ENCODE peak calls at places on chromosome 13, in nine cellular contexts. R, T, P, V, H, Z, D, E and K are unnamed samples.

GRCh38 chr13:26539738-26540292 is 17.7 kb upstream of the WASF3 start:
- DNase-seq in R (no peak), T (no peak), P (no peak), V (peak; percentile 75), H (no peak), Z (no peak), D (no peak), E (no peak), K (no peak)

GRCh38 chr13:22944378-22944777 is 236.4 kb upstream of the SGCG start:
- DNase-seq in R (no peak), T (no peak), P (no peak), V (no peak), H (no peak), Z (no peak), D (no peak), E (no peak), K (no peak)

GRCh38 chr13:36432106-36432544 is at the start of gene CCNA1:
- DNase-seq in R (no peak), T (no peak), P (no peak), V (peak; percentile 19), H (peak; percentile 42), Z (peak; percentile 42), D (peak; percentile 44), E (no peak), K (no peak)

GRCh38 chr13:112643759-112644459 is 45.9 kb upstream of the ATP11A start:
- DNase-seq in R (no peak), T (no peak), P (no peak), V (no peak), H (no peak), Z (peak; percentile 11), D (no peak), E (no peak), K (no peak)

GRCh38 chr13:26460652-26461051 is 96.8 kb upstream of the WASF3 start:
- DNase-seq in R (no peak), T (no peak), P (no peak), V (no peak), H (peak; percentile 87), Z (peak; percentile 66), D (peak; percentile 47), E (no peak), K (no peak)

GRCh38 chr13:29319451-29319850 is 276.0 kb downstream of the SLC7A1 start:
- DNase-seq in R (no peak), T (no peak), P (no peak), V (no peak), H (no peak), Z (no peak), D (no peak), E (no peak), K (no peak)

GRCh38 chr13:47117268-47117667 is 220.4 kb upstream of the HTR2A start:
- DNase-seq in R (no peak), T (no peak), P (no peak), V (no peak), H (peak; percentile 85), Z (no peak), D (peak; percentile 67), E (no peak), K (no peak)

GRCh38 chr13:31274345-31274870 is 74.6 kb downstream of the B3GLCT start:
- DNase-seq in R (no peak), T (no peak), P (no peak), V (no peak), H (no peak), Z (no peak), D (peak; percentile 13), E (no peak), K (no peak)

GRCh38 chr13:97659602-97660001 is 225.6 kb downstream of the RAP2A start:
- DNase-seq in R (no peak), T (no peak), P (no peak), V (no peak), H (peak; percentile 21), Z (no peak), D (peak; percentile 56), E (no peak), K (peak; percentile 1)

GRCh38 chr13:37127706-37128241 is 22.3 kb upstream of the CSNK1A1L start:
- DNase-seq in R (no peak), T (peak; percentile 65), P (no peak), V (no peak), H (peak; percentile 94), Z (peak; percentile 20), D (peak; percentile 96), E (no peak), K (no peak)

GRCh38 chr13:65063753-65064152 is 2166.4 kb downstream of the PCDH9 start:
- DNase-seq in R (no peak), T (no peak), P (peak; percentile 4), V (no peak), H (no peak), Z (no peak), D (peak; percentile 59), E (no peak), K (no peak)

GRCh38 chr13:90732049-90732448 is 615.4 kb upstream of the MIR17HG start:
- DNase-seq in R (no peak), T (no peak), P (no peak), V (no peak), H (no peak), Z (no peak), D (no peak), E (no peak), K (no peak)
- TF ChIP-seq CTCF in R (no peak), T (no peak), P (peak; percentile 9), V (no peak), H (no peak), Z (no peak), D (no peak), E (no peak), K (peak; percentile 50)

GRCh38 chr13:76993473-76993872 is 1.6 kb downstream of the CLN5 start:
- DNase-seq in R (no peak), T (no peak), P (no peak), V (no peak), H (no peak), Z (no peak), D (no peak), E (no peak), K (no peak)
- H3K4me3 ChIP-seq in R (peak overlapping the region; percentile 93), T (peak overlapping the region; percentile 75), P (peak overlapping the region; percentile 72), V (no peak overlapping the region), H (no peak overlapping the region), Z (peak overlapping the region; percentile 70), D (peak overlapping the region; percentile 91), E (peak overlapping the region; percentile 87), K (peak overlapping the region; percentile 95)

DNA sequence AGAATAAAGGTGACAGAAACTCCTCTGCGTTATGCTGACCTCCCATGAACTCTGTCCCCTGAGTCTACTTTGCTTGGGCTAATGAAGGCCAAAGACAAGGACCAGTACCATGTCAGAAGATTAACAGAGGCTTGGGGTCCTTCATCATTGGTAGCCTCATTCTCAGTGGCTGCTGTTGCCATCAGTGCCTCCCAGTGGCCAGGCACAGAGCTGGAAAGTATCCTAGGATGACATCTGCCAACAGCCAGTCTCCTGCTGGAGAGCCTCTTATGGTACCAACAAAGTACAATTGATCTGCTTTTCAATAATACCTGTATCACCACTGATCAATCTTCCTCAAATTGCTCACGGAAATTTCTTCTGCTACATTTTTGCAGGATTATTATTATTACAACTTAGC is 281.6 kb downstream of the DNAJC15 start:
- DNase-seq in R (no peak), T (no peak), P (no peak), V (no peak), H (no peak), Z (no peak), D (no peak), E (no peak), K (no peak)
- TF ChIP-seq CTCF in R (no peak), T (no peak), P (peak; percentile 33), V (no peak), H (no peak), Z (no peak), D (peak; percentile 3), E (no peak), K (peak; percentile 20)

GRCh38 chr13:49441846-49442245 is 2.0 kb downstream of the CAB39L start:
- DNase-seq in R (no peak), T (no peak), P (no peak), V (no peak), H (peak; percentile 49), Z (no peak), D (peak; percentile 29), E (no peak), K (no peak)
- H3K4me3 ChIP-seq in R (no peak overlapping the region), T (no peak overlapping the region), P (no peak overlapping the region), V (no peak overlapping the region), H (no peak overlapping the region), Z (no peak overlapping the region), D (no peak overlapping the region), E (no peak overlapping the region), K (no peak overlapping the region)

GRCh38 chr13:109241160-109241559 is 545.2 kb downstream of the IRS2 start:
- DNase-seq in R (no peak), T (no peak), P (no peak), V (no peak), H (peak; percentile 38), Z (no peak), D (no peak), E (no peak), K (no peak)
- TF ChIP-seq CTCF in R (no peak), T (no peak), P (no peak), V (no peak), H (no peak), Z (no peak), D (no peak), E (no peak), K (no peak)